ENCODE peak calls at places on chromosomes 12 and 14, in five cellular contexts. M is foreskin fibroblast, L is Daoy, T is progenitor cell of endocrine pancreas, R is RPMI7951. U is an unnamed sample.
A peak's percentile ranks its signal among the peaks of the same experiment; 100 is the strongest.

GRCh38 chr12:130608132-130608531 is 108.0 kb downstream of the RIMBP2 start:
- DNase-seq in T (no peak), M (no peak), L (no peak), R (no peak), U (no peak)

GRCh38 chr12:19035552-19035951 is 94.0 kb upstream of the PLEKHA5 start:
- DNase-seq in L (no peak), R (peak; percentile 63), M (peak; percentile 87), T (no peak), U (peak; percentile 54)

GRCh38 chr12:75579552-75579951 is 68.1 kb upstream of the KRR1 start:
- DNase-seq in R (no peak), L (no peak), M (no peak), T (no peak), U (no peak)

GRCh38 chr12:93877446-93877845 is 200.3 kb downstream of the CRADD start:
- DNase-seq in M (no peak), L (no peak), R (no peak), T (no peak), U (no peak)

GRCh38 chr12:4287325-4288290 is 14.0 kb downstream of the CCND2 start:
- DNase-seq in M (peak; percentile 78), T (no peak), L (peak; percentile 31), R (no peak), U (peak; percentile 54)

GRCh38 chr14:70886421-70887206 is 20.6 kb upstream of the PCNX1 start:
- DNase-seq in L (no peak), M (no peak), T (no peak), R (no peak), U (no peak)

GRCh38 chr12:67483871-67484554 is 164.5 kb upstream of the DYRK2 start:
- DNase-seq in M (peak; percentile 8), T (no peak), L (no peak), R (no peak), U (no peak)

GRCh38 chr12:116892318-116892717 is 11.1 kb upstream of the HRK start:
- DNase-seq in L (peak; percentile 33), M (peak; percentile 27), T (no peak), R (no peak), U (no peak)

GRCh38 chr14:55285048-55285652 is 13.9 kb downstream of the FBXO34 start:
- DNase-seq in T (no peak), R (no peak), L (no peak), M (no peak), U (peak; percentile 36)

GRCh38 chr12:96233941-96234461 is 39.8 kb downstream of the ELK3 start:
- DNase-seq in R (peak; percentile 39), M (peak; percentile 98), L (peak; percentile 84), T (no peak), U (peak; percentile 97)

GRCh38 chr14:76832503-76832988 is 6.3 kb downstream of the LRRC74A start:
- DNase-seq in R (no peak), L (no peak), M (no peak), T (no peak), U (no peak)

GRCh38 chr12:122865268-122866231 is 30.3 kb downstream of the HIP1R start:
- DNase-seq in M (peak; percentile 48), R (no peak), T (no peak), L (no peak), U (no peak)

GRCh38 chr12:12381982-12382381 is 25.1 kb downstream of the BORCS5 start:
- DNase-seq in R (no peak), L (no peak), M (no peak), T (no peak), U (no peak)

GRCh38 chr14:73223049-73223448 is 14.3 kb upstream of the PAPLN start:
- DNase-seq in R (no peak), T (no peak), L (no peak), M (peak; percentile 81), U (peak; percentile 41)

GRCh38 chr14:105139212-105139825 is 29.3 kb downstream of the JAG2 start:
- DNase-seq in T (no peak), M (no peak), R (no peak), L (no peak), U (no peak)

GRCh38 chr14:64363265-64363840 is 24.8 kb upstream of the MTHFD1 start:
- DNase-seq in R (peak; percentile 79), L (peak; percentile 75), M (peak; percentile 59), T (no peak), U (peak; percentile 74)

GRCh38 chr14:71645656-71646055 is 286.6 kb upstream of the RGS6 start:
- DNase-seq in M (peak; percentile 48), L (no peak), T (no peak), R (no peak), U (peak; percentile 38)

GRCh38 chr12:123118397-123118945 is 32.4 kb downstream of the PITPNM2 start:
- DNase-seq in R (no peak), M (peak; percentile 79), T (no peak), L (no peak), U (no peak)

GRCh38 chr12:3995276-3995675 is 122.1 kb upstream of the PARP11 start:
- DNase-seq in M (no peak), R (no peak), T (no peak), L (no peak), U (no peak)

GRCh38 chr12:128966411-128966810 is 113.1 kb downstream of the GLT1D1 start:
- DNase-seq in T (no peak), M (no peak), R (no peak), L (no peak), U (no peak)

GRCh38 chr12:132456944-132457495 is 32.9 kb upstream of the FBRSL1 start:
- DNase-seq in M (no peak), R (no peak), L (no peak), T (no peak), U (no peak)

GRCh38 chr12:110347767-110348166 is 55.7 kb downstream of the ANAPC7 start:
- DNase-seq in M (no peak), R (no peak), T (no peak), L (no peak), U (no peak)

GRCh38 chr12:69880566-69880965 is 55.5 kb downstream of the MYRFL start:
- DNase-seq in R (peak; percentile 10), M (no peak), L (no peak), T (no peak), U (peak; percentile 43)

GRCh38 chr14:45194964-45195363 is 58.0 kb downstream of the MIS18BP1 start:
- DNase-seq in R (no peak), T (no peak), L (no peak), M (no peak), U (no peak)

GRCh38 chr12:1507308-1507707 is 87.1 kb downstream of the FBXL14 start:
- DNase-seq in T (no peak), L (no peak), R (no peak), M (no peak), U (no peak)

GRCh38 chr12:66044731-66045130 is 85.8 kb downstream of the LLPH start:
- DNase-seq in R (peak; percentile 77), L (peak; percentile 55), M (peak; percentile 81), T (no peak), U (peak; percentile 52)

GRCh38 chr14:56004807-56005579 is 113.2 kb upstream of the PELI2 start:
- DNase-seq in L (peak; percentile 77), R (peak; percentile 69), T (no peak), M (peak; percentile 56), U (peak; percentile 63)

GRCh38 chr12:132178801-132179401 is 34.6 kb downstream of the NOC4L start:
- DNase-seq in R (no peak), M (no peak), L (no peak), T (no peak), U (no peak)

GRCh38 chr12:114888458-114888857 is 204.5 kb upstream of the TBX3 start:
- DNase-seq in M (peak; percentile 83), L (peak; percentile 43), R (peak; percentile 29), T (no peak), U (peak; percentile 62)

GRCh38 chr12:43292699-43293098 is 259.3 kb downstream of the ADAMTS20 start:
- DNase-seq in T (no peak), L (no peak), R (peak; percentile 27), M (peak; percentile 73), U (peak; percentile 37)

GRCh38 chr14:30874120-30874998 is at the start of gene COCH:
- DNase-seq in T (peak; percentile 64), L (peak; percentile 70), R (no peak), M (peak; percentile 30), U (no peak)

GRCh38 chr14:69525896-69526295 is 41.4 kb downstream of the PLEKHD1 start:
- DNase-seq in L (no peak), T (no peak), M (no peak), R (no peak), U (no peak)